ENCODE peak calls at places on chromosome 1, in six cellular contexts. L is astrocyte of the spinal cord, G is fibroblast of mammary gland, V is skeletal muscle cell, U is right lobe of liver, A is dorsolateral prefrontal cortex. Q is an unnamed sample.
A peak's percentile ranks its signal among the peaks of the same experiment; 100 is the strongest.

GRCh38 chr1:21290546-21290944 is 282 bp upstream of the ECE1 start:
- DNase-seq in L (no peak), U (no peak), V (no peak), A (no peak), G (no peak), Q (no peak)

GRCh38 chr1:246773213-246773641 is 49.0 kb downstream of the SCCPDH start:
- DNase-seq in A (no peak), U (no peak), V (no peak), L (no peak), G (no peak), Q (no peak)

GRCh38 chr1:216005916-216006315 is 417.3 kb downstream of the USH2A start:
- DNase-seq in G (peak; percentile 49), U (no peak), V (peak; percentile 44), A (no peak), L (peak; percentile 29), Q (no peak)

GRCh38 chr1:202162418-202163280 is 2.2 kb upstream of the PTPN7 start:
- DNase-seq in V (no peak), L (no peak), A (no peak), U (peak; percentile 42), G (no peak), Q (no peak)

GRCh38 chr1:5887436-5888290 is 104.6 kb downstream of the NPHP4 start:
- DNase-seq in L (no peak), U (peak; percentile 39), G (no peak), A (no peak), V (no peak), Q (no peak)

GRCh38 chr1:41837691-41838090 is 81.0 kb downstream of the HIVEP3 start:
- DNase-seq in L (no peak), A (no peak), U (no peak), V (no peak), G (no peak), Q (no peak)

GRCh38 chr1:170461762-170462384 is 70.1 kb upstream of the GORAB start:
- DNase-seq in A (no peak), U (no peak), G (peak; percentile 99), V (peak; percentile 96), L (peak; percentile 92), Q (peak; percentile 41)

GRCh38 chr1:6899141-6899540 is 113.9 kb downstream of the CAMTA1 start:
- DNase-seq in A (no peak), U (no peak), L (no peak), G (peak; percentile 48), V (no peak), Q (no peak)

GRCh38 chr1:10528066-10529014 is 53.6 kb downstream of the PEX14 start:
- DNase-seq in L (peak; percentile 87), G (peak; percentile 80), V (peak; percentile 48), U (no peak), A (no peak), Q (no peak)

GRCh38 chr1:109547412-109548320 is 749 bp upstream of the GNAI3 start:
- DNase-seq in U (no peak), G (peak; percentile 16), V (no peak), L (no peak), A (no peak), Q (no peak)

GRCh38 chr1:239436286-239436685 is 49.9 kb downstream of the CHRM3 start:
- DNase-seq in G (no peak), A (no peak), U (no peak), L (no peak), V (no peak), Q (no peak)

GRCh38 chr1:235898126-235898525 is 31.4 kb upstream of the LYST start:
- DNase-seq in L (peak; percentile 42), U (no peak), A (no peak), V (no peak), G (peak; percentile 63), Q (no peak)

DNA sequence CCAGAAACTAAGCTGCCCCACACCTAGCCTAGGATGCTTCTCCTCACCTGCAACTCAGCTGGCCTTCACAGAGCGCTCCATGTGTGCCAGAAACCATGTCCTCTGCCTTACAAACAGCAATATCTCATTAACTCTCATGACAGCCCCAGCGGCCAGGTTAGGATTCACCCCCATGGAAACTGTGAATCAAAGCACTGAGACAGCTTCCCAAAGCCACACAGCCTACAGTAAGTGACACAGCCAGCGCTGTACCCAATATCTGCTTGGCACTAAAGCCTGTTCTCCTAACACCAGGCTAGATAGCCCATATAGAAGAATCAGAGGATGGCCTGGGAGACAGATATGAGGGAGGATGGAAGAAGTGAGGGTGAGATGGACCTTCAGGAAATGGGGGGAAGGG is 13.5 kb downstream of the KCNN3 start:
- DNase-seq in U (no peak), A (no peak), L (no peak), V (no peak), G (no peak), Q (no peak)
- H3K4me3 ChIP-seq in U (no peak overlapping the region), A (no peak overlapping the region), L (no peak overlapping the region), V (no peak overlapping the region), G (no peak overlapping the region), Q (no peak overlapping the region)

GRCh38 chr1:204959836-204960235 is 83.2 kb upstream of the CNTN2 start:
- DNase-seq in A (no peak), V (no peak), U (no peak), L (no peak), G (no peak), Q (no peak)

GRCh38 chr1:204958325-204959307 is 84.4 kb upstream of the CNTN2 start:
- DNase-seq in A (no peak), L (no peak), G (no peak), U (no peak), V (no peak), Q (no peak)

GRCh38 chr1:204960306-204960984 is 82.6 kb upstream of the CNTN2 start:
- DNase-seq in L (no peak), U (no peak), G (no peak), V (no peak), A (no peak), Q (no peak)

GRCh38 chr1:204961765-204962419 is 81.1 kb upstream of the CNTN2 start:
- DNase-seq in U (no peak), G (peak; percentile 12), A (no peak), L (no peak), V (peak; percentile 2), Q (no peak)

GRCh38 chr1:204959374-204959773 is 83.6 kb upstream of the CNTN2 start:
- DNase-seq in U (no peak), A (no peak), V (no peak), L (no peak), G (no peak), Q (no peak)
- H3K4me3 ChIP-seq in U (no peak overlapping the region), A (no peak overlapping the region), V (no peak overlapping the region), L (no peak overlapping the region), G (no peak overlapping the region), Q (no peak overlapping the region)

DNA sequence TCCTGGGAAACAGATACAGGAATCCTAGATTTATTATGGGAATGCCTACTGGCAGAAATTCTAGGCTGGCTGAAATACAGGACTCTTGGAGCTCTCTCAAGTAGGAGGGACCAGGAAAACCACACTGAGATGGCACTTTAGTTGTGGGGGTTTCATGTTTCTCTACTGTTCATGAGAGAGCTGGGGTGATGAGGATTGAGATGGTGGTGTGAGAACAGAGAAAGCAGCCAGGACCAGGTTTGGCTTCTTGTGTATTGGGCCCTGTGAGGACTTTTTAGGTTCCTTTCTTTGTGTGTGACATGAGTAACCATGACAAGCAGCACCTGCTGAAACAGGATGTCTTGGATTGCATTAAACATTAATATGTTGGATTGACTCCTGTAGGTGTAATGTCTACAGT is 4.9 kb downstream of the ARID1A start:
- DNase-seq in U (no peak), G (peak; percentile 44), V (no peak), L (peak; percentile 53), A (no peak), Q (no peak)
- H3K4me3 ChIP-seq in U (no peak overlapping the region), G (no peak overlapping the region), V (no peak overlapping the region), L (no peak overlapping the region), A (peak overlapping the region; percentile 91), Q (peak overlapping the region; percentile 17)

DNA sequence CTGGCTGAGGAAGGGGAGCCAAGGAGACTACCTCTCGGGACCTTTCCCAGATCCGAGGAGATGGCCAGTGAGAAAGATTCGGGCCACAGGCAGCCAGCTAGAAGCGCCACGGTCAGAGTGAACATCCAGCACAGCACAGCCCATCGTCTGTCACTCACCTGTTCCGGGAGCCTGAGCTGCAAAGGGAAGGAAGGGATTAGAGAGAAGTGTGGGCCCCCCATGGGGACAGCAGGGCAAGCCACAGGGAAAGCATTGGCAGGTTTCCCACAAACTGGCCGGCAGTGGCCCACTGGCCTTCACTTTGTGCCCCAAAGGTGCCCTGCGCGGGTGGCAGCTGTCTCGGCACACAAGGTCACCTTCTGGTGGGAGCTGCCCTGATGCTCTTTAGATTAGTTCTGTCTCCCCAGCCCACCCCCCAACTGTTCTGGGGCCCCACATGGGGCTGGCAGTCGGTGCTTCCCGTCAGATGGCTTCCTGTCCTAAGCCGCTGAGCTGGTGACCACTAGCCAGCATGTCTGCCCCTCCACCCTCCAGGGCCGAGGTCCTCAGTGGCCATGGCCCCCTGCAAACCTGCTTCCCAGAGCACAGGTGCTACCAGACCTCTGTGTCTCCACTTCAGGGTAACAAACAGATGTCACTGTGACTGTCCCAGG is 56.7 kb downstream of the LACTBL1 start:
- DNase-seq in U (no peak), G (no peak), L (no peak), A (no peak), V (no peak), Q (no peak)
- H3K4me3 ChIP-seq in U (no peak overlapping the region), G (no peak overlapping the region), L (no peak overlapping the region), A (no peak overlapping the region), V (no peak overlapping the region), Q (no peak overlapping the region)

GRCh38 chr1:66355756-66356155 is 178.2 kb upstream of the SGIP1 start:
- DNase-seq in V (no peak), U (no peak), L (no peak), G (no peak), A (no peak), Q (no peak)
- H3K4me3 ChIP-seq in V (no peak overlapping the region), U (no peak overlapping the region), L (no peak overlapping the region), G (no peak overlapping the region), A (peak overlapping the region; percentile 59), Q (no peak overlapping the region)

DNA sequence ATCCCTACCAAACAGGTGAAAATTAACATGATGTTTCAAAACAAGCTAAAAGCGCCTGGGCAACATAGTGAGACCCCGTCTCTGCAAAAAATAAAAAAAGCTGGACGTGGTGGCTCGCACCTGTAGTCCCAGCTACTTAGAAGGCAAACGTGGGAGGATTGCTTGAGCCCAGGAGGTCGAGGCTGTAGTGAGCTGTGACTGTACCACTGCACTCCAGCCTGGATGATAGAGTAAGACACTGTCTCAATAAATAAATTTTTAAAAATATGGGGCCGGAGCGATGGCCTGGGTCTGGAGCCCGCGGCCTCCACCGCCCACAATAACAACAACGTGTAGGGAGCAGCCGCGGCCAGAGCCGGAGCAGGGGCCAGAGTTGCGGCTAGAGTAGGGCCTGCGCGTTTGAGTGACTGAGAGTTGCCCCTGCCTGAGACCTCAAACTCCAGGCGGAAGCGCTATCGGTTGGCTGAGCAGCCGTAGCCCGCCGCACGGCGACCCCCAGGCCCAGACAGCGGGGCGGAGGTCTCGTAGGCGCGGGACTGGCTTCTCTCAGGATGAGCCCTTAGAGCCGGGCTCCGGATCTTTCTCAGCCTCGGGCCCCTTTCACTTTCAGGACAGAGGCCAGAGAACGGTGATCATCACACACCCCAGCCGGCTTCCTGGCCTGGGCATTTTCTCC is 41.4 kb downstream of the ZMYM1 start:
- DNase-seq in A (no peak), G (peak; percentile 9), L (no peak), U (peak; percentile 49), V (no peak), Q (no peak)
- H3K4me3 ChIP-seq in A (peak overlapping the region; percentile 48), G (peak overlapping the region; percentile 33), L (peak overlapping the region; percentile 25), U (peak overlapping the region; percentile 59), V (peak overlapping the region; percentile 38), Q (peak overlapping the region; percentile 5)

DNA sequence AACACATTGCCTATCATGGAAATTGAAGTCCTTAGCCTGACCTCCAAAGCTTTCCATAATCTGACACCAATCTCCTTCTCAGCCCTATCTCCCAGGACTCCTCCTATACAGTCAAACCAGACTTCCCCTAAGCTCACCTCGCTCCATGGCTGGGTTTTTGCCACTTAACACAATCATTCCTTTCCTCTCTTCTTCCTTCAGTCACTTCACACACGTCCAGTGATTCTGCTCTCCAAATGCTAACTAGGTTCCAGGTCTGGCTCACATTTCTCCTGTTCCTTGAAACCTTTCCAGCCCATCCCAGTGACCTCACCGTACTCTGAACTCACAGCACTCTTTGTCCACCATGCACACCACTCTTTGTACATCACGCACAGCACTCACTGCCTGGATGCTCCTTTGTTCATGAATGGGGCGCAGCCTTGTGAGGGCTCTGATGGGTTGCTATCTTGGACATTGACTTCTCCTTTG is 98.4 kb downstream of the GLUL start:
- DNase-seq in V (no peak), A (no peak), U (peak; percentile 85), G (peak; percentile 47), L (no peak), Q (no peak)
- H3K4me3 ChIP-seq in V (no peak overlapping the region), A (no peak overlapping the region), U (peak overlapping the region; percentile 46), G (no peak overlapping the region), L (no peak overlapping the region), Q (no peak overlapping the region)